ENCODE peak calls at places on chromosomes 6 and 20, in eight cellular contexts. I is breast epithelium, H is A549, U is A673, P is MM.1S, D is PC-3, S is pancreas, J is ovary. Q is an unnamed sample.

GRCh38 chr6:92767101-92767500 is 652.3 kb downstream of the EPHA7 start:
- DNase-seq in J (no peak), S (no peak), D (peak; percentile 43), H (no peak), I (no peak), U (no peak), P (no peak), Q (no peak)

GRCh38 chr6:136994782-136995181 is 50.0 kb downstream of the IL20RA start:
- DNase-seq in H (peak; percentile 12), I (no peak), P (no peak), S (no peak), U (no peak), J (no peak), D (peak; percentile 8), Q (no peak)

GRCh38 chr20:37377346-37378081 is 31.6 kb downstream of the SRC start:
- DNase-seq in D (no peak), J (no peak), U (no peak), I (no peak), S (no peak), P (peak; percentile 18), H (peak; percentile 70), Q (no peak)

GRCh38 chr20:59514554-59514953 is 89.8 kb upstream of the PHACTR3 start:
- DNase-seq in J (no peak), I (no peak), U (no peak), D (no peak), P (no peak), H (no peak), S (no peak), Q (no peak)

GRCh38 chr6:32920610-32921188 is 20.1 kb downstream of the HLA-DMB start:
- DNase-seq in I (no peak), J (no peak), P (no peak), D (no peak), S (no peak), U (no peak), H (peak; percentile 22), Q (no peak)

GRCh38 chr6:42140756-42141602 is 1.4 kb downstream of the C6orf132 start:
- DNase-seq in U (no peak), I (no peak), H (no peak), P (no peak), J (no peak), D (no peak), S (no peak), Q (peak; percentile 28)

GRCh38 chr6:10250655-10251220 is 164.1 kb downstream of the TFAP2A start:
- DNase-seq in U (no peak), H (no peak), J (no peak), D (no peak), I (no peak), S (no peak), P (no peak), Q (no peak)

GRCh38 chr6:89122625-89123024 is 4.8 kb upstream of the SRSF12 start:
- DNase-seq in S (no peak), H (peak; percentile 51), J (no peak), U (peak; percentile 74), I (no peak), D (peak; percentile 54), P (peak; percentile 71), Q (no peak)

GRCh38 chr6:134683783-134684765 is 265.8 kb downstream of the ALDH8A1 start:
- DNase-seq in I (no peak), S (no peak), J (no peak), U (peak; percentile 65), H (no peak), P (no peak), D (peak; percentile 43), Q (no peak)

GRCh38 chr20:32112862-32113261 is 3.3 kb downstream of the TM9SF4 start:
- DNase-seq in D (no peak), S (no peak), U (no peak), I (no peak), P (no peak), H (no peak), J (no peak), Q (no peak)

GRCh38 chr6:128259735-128260685 is 260.4 kb downstream of the PTPRK start:
- DNase-seq in P (peak; percentile 36), H (no peak), D (no peak), S (no peak), U (no peak), I (no peak), J (no peak), Q (no peak)

GRCh38 chr6:87366428-87366827 is 21.8 kb downstream of the C6orf163 start:
- DNase-seq in P (no peak), J (no peak), U (no peak), S (no peak), H (no peak), D (no peak), I (no peak), Q (no peak)

GRCh38 chr6:138105880-138106664 is 1.1 kb downstream of the PERP start:
- DNase-seq in D (peak; percentile 27), S (no peak), U (no peak), H (peak; percentile 29), I (no peak), J (no peak), P (peak; percentile 33), Q (no peak)

GRCh38 chr6:148885154-148885870 is 138.5 kb downstream of the UST start:
- DNase-seq in S (no peak), P (no peak), U (no peak), I (no peak), D (peak; percentile 43), H (no peak), J (no peak), Q (no peak)

GRCh38 chr20:56932575-56933330 is 303.6 kb downstream of the TFAP2C start:
- DNase-seq in D (peak; percentile 53), H (no peak), U (no peak), P (no peak), I (no peak), S (no peak), J (no peak), Q (no peak)

GRCh38 chr20:37369846-37370245 is 23.9 kb downstream of the SRC start:
- DNase-seq in J (no peak), D (no peak), P (no peak), U (no peak), I (no peak), S (no peak), H (no peak), Q (no peak)

GRCh38 chr6:37205189-37205996 is 35.4 kb downstream of the PIM1 start:
- DNase-seq in I (no peak), S (no peak), D (no peak), H (no peak), J (no peak), U (no peak), P (no peak), Q (no peak)

GRCh38 chr6:110250058-110250457 is 69.8 kb downstream of the CDC40 start:
- DNase-seq in P (no peak), S (no peak), U (no peak), H (no peak), J (no peak), D (no peak), I (no peak), Q (no peak)

GRCh38 chr6:149480502-149481280 is 4.1 kb downstream of the ZC3H12D start:
- DNase-seq in U (no peak), S (no peak), J (no peak), H (no peak), P (no peak), I (no peak), D (no peak), Q (no peak)

GRCh38 chr20:53827292-53827995 is 233.8 kb upstream of the ZNF217 start:
- DNase-seq in U (no peak), J (no peak), D (no peak), I (no peak), S (no peak), P (no peak), H (no peak), Q (no peak)

GRCh38 chr20:53829706-53830521 is 236.3 kb upstream of the ZNF217 start:
- DNase-seq in S (no peak), H (peak; percentile 48), J (no peak), D (peak; percentile 74), P (peak; percentile 68), I (no peak), U (peak; percentile 98), Q (no peak)

GRCh38 chr20:53827996-53828672 is 234.5 kb upstream of the ZNF217 start:
- DNase-seq in D (peak; percentile 98), H (peak; percentile 84), I (no peak), P (no peak), U (peak; percentile 96), S (no peak), J (peak; percentile 41), Q (peak; percentile 53)

GRCh38 chr20:53829086-53829703 is 235.6 kb upstream of the ZNF217 start:
- DNase-seq in J (peak; percentile 38), I (no peak), P (no peak), H (peak; percentile 91), U (peak; percentile 68), D (peak; percentile 99), S (no peak), Q (no peak)

GRCh38 chr20:53828673-53829085 is 235.0 kb upstream of the ZNF217 start:
- DNase-seq in D (peak; percentile 93), S (no peak), J (peak; percentile 51), U (peak; percentile 98), P (no peak), I (peak; percentile 43), H (peak; percentile 84), Q (peak; percentile 35)
- H3K4me1 ChIP-seq in D (peaks cover 48% of the 10 kb centered on the region), S (peaks cover 10% of the 10 kb centered on the region), J (peaks cover 4% of the 10 kb centered on the region), U (peaks cover 49% of the 10 kb centered on the region), P (peaks cover 20% of the 10 kb centered on the region), I (no peaks in the 10 kb centered on the region), H (peaks cover 62% of the 10 kb centered on the region), Q (peaks cover 9% of the 10 kb centered on the region)

GRCh38 chr6:22024004-22024403 is 272.8 kb downstream of the PRL start:
- DNase-seq in I (no peak), D (no peak), P (no peak), U (peak; percentile 21), H (no peak), S (no peak), J (no peak), Q (no peak)
- H3K27ac ChIP-seq in I (no peak overlapping the region), D (no peak overlapping the region), P (no peak overlapping the region), U (peak overlapping the region; percentile 19), H (no peak overlapping the region), S (no peak overlapping the region), J (no peak overlapping the region), Q (no peak overlapping the region)

DNA sequence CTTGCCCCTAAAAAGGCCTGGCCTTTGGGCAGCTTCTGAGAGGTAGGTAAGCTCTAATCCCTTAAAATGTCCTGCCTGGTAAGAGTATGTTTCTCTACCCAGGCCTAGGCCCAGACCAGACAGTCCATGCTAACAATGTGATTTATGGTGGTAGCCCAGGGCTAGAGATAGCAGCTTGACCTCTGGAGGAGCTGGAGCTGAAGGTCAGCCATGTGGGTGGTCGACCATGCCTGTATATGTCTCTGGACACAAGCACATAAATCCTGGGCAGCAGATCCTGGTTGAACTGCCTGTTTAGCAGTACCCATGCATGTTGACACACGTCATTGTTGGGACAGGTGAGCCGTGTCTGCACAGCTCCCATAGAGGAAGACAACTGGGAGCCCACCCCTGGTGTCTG is 62.0 kb upstream of the PHACTR1 start:
- DNase-seq in S (no peak), U (no peak), H (no peak), D (no peak), P (no peak), I (no peak), J (no peak), Q (no peak)
- H3K4me1 ChIP-seq in S (no peaks in the 10 kb centered on the region), U (no peaks in the 10 kb centered on the region), H (no peaks in the 10 kb centered on the region), D (no peaks in the 10 kb centered on the region), P (no peaks in the 10 kb centered on the region), I (no peaks in the 10 kb centered on the region), J (no peaks in the 10 kb centered on the region), Q (no peaks in the 10 kb centered on the region)

DNA sequence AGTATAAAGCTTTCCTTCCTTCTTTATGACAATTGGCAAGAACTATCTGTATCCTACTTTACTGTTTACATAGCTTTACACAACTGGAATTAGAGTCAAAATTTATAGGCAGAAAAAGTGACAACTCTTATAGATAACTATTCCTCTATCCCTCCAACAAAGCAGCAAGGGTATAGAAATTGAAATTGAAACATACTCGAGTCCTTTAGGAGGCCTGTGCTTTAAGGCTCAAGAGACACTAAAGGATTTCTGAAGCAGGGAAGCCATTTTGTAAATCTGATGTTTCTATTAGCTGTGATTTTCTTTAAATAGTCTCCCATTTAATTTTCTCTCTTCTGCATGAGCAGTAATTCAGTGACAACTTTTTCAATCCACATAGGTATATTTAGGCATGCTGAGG is 567.6 kb upstream of the MAN1A1 start:
- DNase-seq in H (no peak), I (no peak), P (peak; percentile 23), D (no peak), U (no peak), S (no peak), J (no peak), Q (no peak)
- H3K27ac ChIP-seq in H (no peak overlapping the region), I (no peak overlapping the region), P (no peak overlapping the region), D (no peak overlapping the region), U (no peak overlapping the region), S (no peak overlapping the region), J (no peak overlapping the region), Q (no peak overlapping the region)

Q was measured in tibial nerve.